ENCODE peak calls at places on chromosomes 5 and 9, in ten cellular contexts. O is posterior cingulate gyrus; C is substantia nigra; K is retinal pigment epithelial cell; W is NCI-H1417; U is activated naive CD4-positive, alpha-beta T cell treated with anti-CD3 and anti-CD28 coated beads for 36 hours; X is left ventricle myocardium superior; H is astrocyte of the cerebellum; S is smooth muscle cell of the brain vasculature; I is EH. V is an unnamed sample.
A peak's percentile ranks its signal among the peaks of the same experiment; 100 is the strongest.

GRCh38 chr9:136567651-136568287 is 21.9 kb upstream of the NOTCH1 start:
- DNase-seq in O (no peak), C (no peak), K (peak; percentile 45), W (no peak), U (no peak), X (peak; percentile 81), H (no peak), S (no peak), I (peak; percentile 94), V (no peak)

GRCh38 chr9:128190516-128191405 is 611 bp downstream of the CIZ1 start:
- DNase-seq in O (no peak), C (no peak), K (no peak), W (peak; percentile 57), U (peak; percentile 37), X (no peak), H (no peak), S (no peak), I (no peak), V (no peak)

GRCh38 chr5:52202256-52202655 is 585.5 kb upstream of the ITGA1 start:
- DNase-seq in O (peak; percentile 80), C (no peak), K (no peak), W (no peak), U (no peak), X (no peak), H (no peak), S (no peak), I (no peak), V (no peak)

GRCh38 chr9:116152390-116152789 is 1.2 kb upstream of the PAPPA start:
- DNase-seq in O (no peak), C (no peak), K (no peak), W (peak; percentile 56), U (no peak), X (no peak), H (no peak), S (no peak), I (no peak), V (no peak)

GRCh38 chr5:151248651-151249050 is 4.3 kb upstream of the GM2A start:
- DNase-seq in O (no peak), C (no peak), K (no peak), W (peak; percentile 4), U (no peak), X (no peak), H (no peak), S (no peak), I (no peak), V (no peak)

GRCh38 chr5:169280286-169280685 is 20.7 kb downstream of the SLIT3 start:
- DNase-seq in O (peak; percentile 92), C (no peak), K (no peak), W (no peak), U (no peak), X (peak; percentile 44), H (no peak), S (no peak), I (no peak), V (no peak)

GRCh38 chr9:78015242-78015641 is 16.4 kb downstream of the GNAQ start:
- DNase-seq in O (no peak), C (no peak), K (no peak), W (no peak), U (no peak), X (no peak), H (no peak), S (no peak), I (no peak), V (no peak)

GRCh38 chr5:96733771-96734498 is 71.8 kb downstream of the CAST start:
- DNase-seq in O (no peak), C (no peak), K (no peak), W (peak; percentile 16), U (no peak), X (no peak), H (no peak), S (no peak), I (no peak), V (no peak)

GRCh38 chr5:138258704-138259285 is 15.6 kb downstream of the GFRA3 start:
- DNase-seq in O (no peak), C (no peak), K (no peak), W (no peak), U (no peak), X (no peak), H (no peak), S (no peak), I (no peak), V (no peak)

GRCh38 chr9:92762196-92762595 is 2.4 kb downstream of the BICD2 start:
- DNase-seq in O (no peak), C (no peak), K (no peak), W (no peak), U (no peak), X (no peak), H (no peak), S (no peak), I (no peak), V (no peak)

GRCh38 chr5:72818866-72819534 is 2.5 kb downstream of the TNPO1 start:
- DNase-seq in O (peak; percentile 88), C (peak; percentile 33), K (no peak), W (peak; percentile 65), U (peak; percentile 74), X (peak; percentile 79), H (no peak), S (no peak), I (peak; percentile 66), V (no peak)

GRCh38 chr5:51997908-51998307 is 614.7 kb downstream of the ISL1 start:
- DNase-seq in O (no peak), C (no peak), K (no peak), W (peak; percentile 32), U (no peak), X (no peak), H (no peak), S (no peak), I (no peak), V (no peak)

GRCh38 chr5:55533806-55534435 is 843 bp downstream of the PLPP1 start:
- DNase-seq in O (no peak), C (no peak), K (peak; percentile 7), W (peak; percentile 77), U (peak; percentile 43), X (no peak), H (peak; percentile 29), S (no peak), I (peak; percentile 56), V (no peak)

GRCh38 chr5:65776707-65777141 is 54.7 kb downstream of the NLN start:
- DNase-seq in O (no peak), C (no peak), K (no peak), W (no peak), U (no peak), X (no peak), H (peak; percentile 47), S (no peak), I (peak; percentile 77), V (no peak)

GRCh38 chr9:83986223-83986622 is 5.6 kb downstream of the RMI1 start:
- DNase-seq in O (no peak), C (no peak), K (no peak), W (no peak), U (no peak), X (no peak), H (no peak), S (no peak), I (no peak), V (no peak)

GRCh38 chr9:122402403-122403268 is 31.8 kb downstream of the PTGS1 start:
- DNase-seq in O (no peak), C (no peak), K (peak; percentile 85), W (peak; percentile 6), U (peak; percentile 75), X (no peak), H (peak; percentile 83), S (peak; percentile 43), I (peak; percentile 98), V (peak; percentile 55)

GRCh38 chr5:81787843-81788242 is 36.9 kb upstream of the SSBP2 start:
- DNase-seq in O (no peak), C (no peak), K (peak; percentile 72), W (peak; percentile 66), U (no peak), X (no peak), H (peak; percentile 54), S (no peak), I (peak; percentile 69), V (no peak)

GRCh38 chr5:163915481-163915961 is 410.1 kb downstream of the MAT2B start:
- DNase-seq in O (peak; percentile 52), C (no peak), K (peak; percentile 36), W (peak; percentile 30), U (no peak), X (no peak), H (peak; percentile 9), S (no peak), I (no peak), V (no peak)

GRCh38 chr5:3595102-3595961 is at the start of gene IRX1:
- DNase-seq in O (no peak), C (peak; percentile 40), K (no peak), W (no peak), U (no peak), X (no peak), H (no peak), S (no peak), I (no peak), V (no peak)

GRCh38 chr5:174176511-174176910 is 131.0 kb downstream of the NSG2 start:
- DNase-seq in O (no peak), C (no peak), K (no peak), W (no peak), U (no peak), X (peak; percentile 41), H (no peak), S (no peak), I (peak; percentile 12), V (no peak)

GRCh38 chr5:72600401-72600981 is 93.3 kb upstream of the ZNF366 start:
- DNase-seq in O (no peak), C (no peak), K (peak; percentile 17), W (no peak), U (no peak), X (no peak), H (no peak), S (no peak), I (peak; percentile 98), V (peak; percentile 90)

GRCh38 chr9:7173139-7173538 is 415.4 kb downstream of the KDM4C start:
- DNase-seq in O (no peak), C (no peak), K (no peak), W (no peak), U (no peak), X (no peak), H (no peak), S (no peak), I (no peak), V (no peak)

GRCh38 chr9:68574150-68574549 is 33.5 kb upstream of the TMEM252 start:
- DNase-seq in O (no peak), C (no peak), K (no peak), W (peak; percentile 30), U (no peak), X (no peak), H (no peak), S (no peak), I (no peak), V (no peak)

GRCh38 chr5:133340822-133341221 is 271.5 kb downstream of the FSTL4 start:
- DNase-seq in O (no peak), C (no peak), K (no peak), W (no peak), U (no peak), X (no peak), H (no peak), S (no peak), I (no peak), V (no peak)

GRCh38 chr5:134143431-134143830 is 28.9 kb downstream of the TCF7 start:
- DNase-seq in O (peak; percentile 18), C (no peak), K (no peak), W (no peak), U (no peak), X (no peak), H (no peak), S (no peak), I (no peak), V (no peak)

GRCh38 chr5:88830567-88830966 is 52.4 kb downstream of the MEF2C start:
- DNase-seq in O (no peak), C (no peak), K (no peak), W (no peak), U (no peak), X (no peak), H (no peak), S (no peak), I (no peak), V (no peak)

GRCh38 chr9:97412628-97413382 is 909 bp downstream of the TDRD7 start:
- DNase-seq in O (no peak), C (peak; percentile 14), K (no peak), W (peak; percentile 53), U (peak; percentile 39), X (no peak), H (no peak), S (no peak), I (no peak), V (no peak)

GRCh38 chr5:118007262-118007661 is 981.1 kb downstream of the DTWD2 start:
- DNase-seq in O (no peak), C (no peak), K (no peak), W (no peak), U (no peak), X (no peak), H (no peak), S (no peak), I (no peak), V (no peak)